ENCODE peak calls at places on chromosomes 7 and 10, in ten cellular contexts. Q, J, N, G, S, I, M, E, B and U are unnamed samples.

GRCh38 chr7:133845005-133845404 is 282.1 kb upstream of the LRGUK start:
- DNase-seq in I (no peak), N (no peak), M (no peak), Q (no peak), E (no peak), G (no peak), B (no peak), S (no peak), J (no peak), U (no peak)

GRCh38 chr10:70932415-70933196 is 44.2 kb upstream of the PCBD1 start:
- DNase-seq in S (no peak), J (no peak), G (no peak), E (no peak), B (no peak), Q (no peak), N (peak), I (peak), M (no peak), U (no peak)

GRCh38 chr7:22255834-22256233 is 101.1 kb downstream of the RAPGEF5 start:
- DNase-seq in N (no peak), G (no peak), Q (no peak), S (no peak), B (no peak), J (no peak), E (no peak), M (no peak), I (no peak), U (no peak)

GRCh38 chr7:77409739-77410545 is 6.2 kb downstream of the GSAP start:
- DNase-seq in S (no peak), Q (no peak), G (no peak), E (no peak), J (no peak), N (no peak), I (peak), M (no peak), B (no peak), U (no peak)

GRCh38 chr7:87152897-87153641 is 816 bp downstream of the DMTF1 start:
- DNase-seq in N (peak), J (peak), M (peak), E (peak), B (peak), S (peak), G (peak), Q (peak), I (peak), U (no peak)

GRCh38 chr10:34089294-34089693 is 725.8 kb downstream of the PARD3 start:
- DNase-seq in N (no peak), B (no peak), S (no peak), E (no peak), J (no peak), I (no peak), Q (no peak), G (no peak), M (no peak), U (no peak)

GRCh38 chr7:100466830-100467605 is 3.0 kb upstream of the SPACDR start:
- DNase-seq in J (no peak), E (no peak), I (no peak), S (no peak), B (no peak), Q (no peak), M (no peak), G (no peak), N (no peak), U (no peak)

GRCh38 chr7:42907316-42907715 is 4.6 kb downstream of the C7orf25 start:
- DNase-seq in S (no peak), G (no peak), M (no peak), E (no peak), I (peak), N (no peak), J (no peak), Q (no peak), B (no peak), U (no peak)

GRCh38 chr7:85119934-85120333 is 66.9 kb downstream of the SEMA3D start:
- DNase-seq in E (no peak), N (no peak), B (no peak), M (no peak), I (no peak), G (no peak), S (no peak), J (no peak), Q (no peak), U (no peak)

GRCh38 chr7:5695037-5695708 is 86.3 kb downstream of the RNF216 start:
- DNase-seq in E (peak), M (peak), G (no peak), Q (no peak), I (peak), B (no peak), J (no peak), N (no peak), S (peak), U (no peak)

GRCh38 chr10:60704480-60704879 is 73.8 kb upstream of the CDK1 start:
- DNase-seq in B (no peak), M (no peak), N (no peak), I (peak), E (no peak), G (no peak), S (no peak), J (no peak), Q (no peak), U (no peak)

GRCh38 chr7:50533849-50534248 is 31.4 kb downstream of the DDC start:
- DNase-seq in Q (no peak), S (no peak), J (no peak), G (no peak), I (no peak), E (no peak), N (no peak), B (no peak), M (no peak), U (no peak)

GRCh38 chr10:113866551-113867394 is 12.3 kb downstream of the NHLRC2 start:
- DNase-seq in J (no peak), B (no peak), Q (no peak), N (no peak), M (no peak), E (no peak), S (no peak), G (no peak), I (no peak), U (no peak)

GRCh38 chr10:43790147-43790546 is 141.5 kb upstream of the ZNF32 start:
- DNase-seq in Q (no peak), G (no peak), M (no peak), N (no peak), S (no peak), J (no peak), E (no peak), B (no peak), I (no peak), U (no peak)

GRCh38 chr10:43781480-43782361 is 133.0 kb upstream of the ZNF32 start:
- DNase-seq in E (no peak), S (no peak), B (no peak), J (no peak), G (no peak), Q (no peak), N (no peak), I (peak), M (no peak), U (no peak)

GRCh38 chr10:43782814-43783213 is 134.1 kb upstream of the ZNF32 start:
- DNase-seq in M (no peak), B (no peak), G (no peak), J (no peak), Q (no peak), I (no peak), E (no peak), S (no peak), N (no peak), U (no peak)

GRCh38 chr10:43785252-43785651 is 136.6 kb upstream of the ZNF32 start:
- DNase-seq in E (peak), B (no peak), J (no peak), S (no peak), Q (no peak), I (peak), N (no peak), M (no peak), G (no peak), U (no peak)
- TF ChIP-seq CTCF in E (peak), B (no peak), J (peak), S (no peak), Q (peak), I (peak), N (no peak), M (peak), G (no peak), U (no peak)

GRCh38 chr10:18231480-18231879 is 91.3 kb downstream of the CACNB2 start:
- DNase-seq in B (no peak), N (no peak), S (no peak), I (no peak), J (no peak), M (no peak), Q (no peak), G (no peak), E (no peak), U (no peak)

GRCh38 chr10:18230794-18231193 is 90.6 kb downstream of the CACNB2 start:
- DNase-seq in M (no peak), B (no peak), I (no peak), J (no peak), Q (no peak), S (no peak), E (no peak), N (no peak), G (no peak), U (no peak)

GRCh38 chr10:18235477-18235876 is 95.3 kb downstream of the CACNB2 start:
- DNase-seq in E (no peak), Q (no peak), M (no peak), N (no peak), I (no peak), S (no peak), B (no peak), G (no peak), J (no peak), U (no peak)

GRCh38 chr10:18229839-18230238 is 89.6 kb downstream of the CACNB2 start:
- DNase-seq in N (no peak), B (no peak), S (no peak), M (no peak), I (no peak), Q (no peak), G (no peak), J (no peak), E (no peak), U (no peak)

GRCh38 chr10:18233775-18234174 is 93.6 kb downstream of the CACNB2 start:
- DNase-seq in E (no peak), G (no peak), Q (peak), B (peak), M (no peak), I (no peak), J (no peak), N (no peak), S (no peak), U (no peak)
- TF ChIP-seq CTCF in E (no peak), G (peak), Q (peak), B (peak), M (no peak), I (peak), J (no peak), N (no peak), S (no peak), U (no peak)

DNA sequence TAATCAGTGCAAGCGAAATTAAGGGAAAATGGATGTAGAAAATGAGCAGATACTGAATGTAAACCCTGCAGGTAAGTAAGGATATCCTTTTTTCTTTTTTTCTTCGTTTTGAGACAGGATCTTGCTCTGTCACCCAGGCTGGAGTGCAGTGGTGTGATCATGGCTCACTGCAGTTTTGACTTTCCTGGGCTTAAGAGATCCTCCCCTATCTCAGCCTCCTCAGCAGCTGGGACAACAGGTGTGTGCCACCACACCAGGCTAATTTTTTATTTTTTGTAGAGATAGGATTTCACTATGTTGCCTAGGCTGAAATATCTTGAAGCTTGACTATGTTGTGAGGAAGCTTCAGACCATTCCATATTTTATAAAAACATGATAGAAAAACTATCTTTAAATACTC is 4.3 kb downstream of the PDCD4 start:
- DNase-seq in G (no peak), S (no peak), E (no peak), I (no peak), M (no peak), B (no peak), N (no peak), J (no peak), Q (no peak), U (no peak)
- TF ChIP-seq CTCF in G (no peak), S (no peak), E (no peak), I (no peak), M (no peak), B (no peak), N (no peak), J (no peak), Q (no peak), U (no peak)

GRCh38 chr10:100469756-100470155 is 6.9 kb downstream of the WNT8B start:
- DNase-seq in S (no peak), B (no peak), G (no peak), I (no peak), N (no peak), E (no peak), M (no peak), J (no peak), Q (no peak), U (no peak)

GRCh38 chr10:100468322-100468721 is 5.5 kb downstream of the WNT8B start:
- DNase-seq in S (no peak), G (no peak), E (no peak), B (no peak), Q (no peak), J (no peak), M (no peak), I (no peak), N (no peak), U (no peak)

GRCh38 chr10:100470367-100470766 is 7.6 kb downstream of the WNT8B start:
- DNase-seq in Q (no peak), M (no peak), I (peak), B (no peak), E (no peak), N (no peak), G (no peak), S (no peak), J (no peak), U (no peak)
- TF ChIP-seq CTCF in Q (no peak), M (no peak), I (no peak), B (no peak), E (no peak), N (no peak), G (no peak), S (no peak), J (no peak), U (no peak)

GRCh38 chr10:101595591-101596433 is 7.7 kb downstream of the DPCD start:
- DNase-seq in Q (no peak), N (no peak), E (no peak), G (no peak), S (no peak), J (no peak), I (no peak), B (no peak), M (no peak), U (no peak)
- TF ChIP-seq CTCF in Q (no peak), N (no peak), E (no peak), G (no peak), S (no peak), J (no peak), I (no peak), B (no peak), M (no peak), U (no peak)

DNA sequence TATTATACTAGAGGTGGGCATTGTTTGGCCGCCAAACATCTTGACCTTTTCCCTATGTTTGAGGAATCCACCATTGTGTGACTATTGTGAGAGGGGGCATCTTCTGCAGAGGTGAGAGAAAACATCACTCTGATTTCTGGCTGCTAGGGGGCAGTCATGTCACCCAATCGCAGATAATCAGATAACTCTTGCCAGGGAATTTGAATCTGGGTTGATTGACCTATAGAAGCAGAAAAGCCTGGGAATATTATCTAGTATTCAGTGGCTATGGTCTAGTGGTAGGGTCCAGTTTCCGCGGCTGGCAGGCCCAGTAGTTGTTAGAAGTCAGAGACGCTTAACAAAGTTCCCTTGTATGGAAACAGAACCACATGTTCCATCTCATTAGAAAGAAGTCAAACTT is 808.5 kb downstream of the PHTF2 start:
- DNase-seq in E (peak), G (no peak), N (no peak), S (no peak), I (no peak), M (no peak), J (no peak), Q (no peak), B (no peak), U (no peak)
- TF ChIP-seq CTCF in E (peak), G (peak), N (peak), S (no peak), I (no peak), M (peak), J (no peak), Q (no peak), B (no peak), U (no peak)